ENCODE peak calls at places on chromosomes 7 and 10, in seven cellular contexts. V, F, Y, T, J, Z and D are unnamed samples.

GRCh38 chr7:44223362-44224114 is 22.8 kb downstream of the YKT6 start:
- DNase-seq in Y (no peak), J (peak; percentile 41), Z (no peak), V (peak; percentile 36), T (no peak), F (no peak), D (no peak)

GRCh38 chr10:78830062-78830974 is 238.4 kb upstream of the ZMIZ1 start:
- DNase-seq in J (no peak), Z (no peak), V (no peak), Y (no peak), T (no peak), F (peak; percentile 20), D (no peak)

GRCh38 chr7:31122649-31123058 is 70.5 kb downstream of the ADCYAP1R1 start:
- DNase-seq in Z (peak; percentile 69), J (no peak), V (peak; percentile 78), F (peak; percentile 63), T (no peak), Y (no peak), D (peak; percentile 60)

GRCh38 chr7:100572281-100572948 is 1.3 kb downstream of the SAP25 start:
- DNase-seq in V (no peak), F (no peak), Z (no peak), T (no peak), Y (no peak), J (peak; percentile 74), D (no peak)

GRCh38 chr10:30784521-30784895 is 155.0 kb upstream of the LYZL2 start:
- DNase-seq in T (no peak), Y (no peak), F (no peak), Z (no peak), J (no peak), V (no peak), D (no peak)

GRCh38 chr7:30804078-30804661 is 33.0 kb downstream of the MINDY4 start:
- DNase-seq in J (no peak), Y (no peak), Z (no peak), T (no peak), F (peak; percentile 85), V (no peak), D (no peak)

GRCh38 chr10:58070964-58071363 is 196.7 kb downstream of the IPMK start:
- DNase-seq in T (no peak), J (no peak), V (no peak), Y (no peak), F (no peak), Z (no peak), D (no peak)

GRCh38 chr10:124001391-124002260 is 91.8 kb downstream of the CHST15 start:
- DNase-seq in Y (no peak), J (peak; percentile 77), V (no peak), T (no peak), Z (peak; percentile 44), F (no peak), D (no peak)